ENCODE peak calls at places on chromosomes 11 and 22, in five cellular contexts. P is upper lobe of right lung; Q is heart left ventricle; G is left ventricle myocardium inferior; H is CD4-positive, CD25-positive, alpha-beta regulatory T cell. U is an unnamed sample. For H3K36me3, the result is how much of the 10 kb centered on the place peaks cover.

GRCh38 chr11:11424696-11425095 is 71.6 kb upstream of the CSNK2A3 start:
- DNase-seq in P (no peak), Q (no peak), G (no peak), H (no peak), U (no peak)

GRCh38 chr11:120512727-120513435 is 1.3 kb downstream of the GRIK4 start:
- DNase-seq in P (peak), Q (no peak), G (no peak), H (no peak), U (no peak)

GRCh38 chr11:76119779-76120178 is 86.5 kb downstream of the WNT11 start:
- DNase-seq in P (no peak), Q (no peak), G (no peak), H (no peak), U (no peak)

GRCh38 chr22:43012390-43012789 is 2.6 kb downstream of the PACSIN2 start:
- DNase-seq in P (no peak), Q (no peak), G (no peak), H (no peak), U (no peak)

GRCh38 chr22:20464096-20464614 is 26.5 kb upstream of the SCARF2 start:
- DNase-seq in P (peak), Q (no peak), G (no peak), H (peak), U (no peak)

GRCh38 chr22:49767355-49768062 is 60.2 kb downstream of the BRD1 start:
- DNase-seq in P (peak), Q (peak), G (peak), H (peak), U (peak)

GRCh38 chr11:2831826-2832717 is 53.5 kb downstream of the CDKN1C start:
- DNase-seq in P (no peak), Q (no peak), G (peak), H (no peak), U (no peak)

GRCh38 chr11:2139118-2139490 is at the start of gene IGF2:
- DNase-seq in P (no peak), Q (no peak), G (no peak), H (no peak), U (peak)

GRCh38 chr11:17580271-17580670 is 33.2 kb downstream of the OTOG start:
- DNase-seq in P (no peak), Q (no peak), G (no peak), H (no peak), U (no peak)

GRCh38 chr22:20115691-20116375 is at the start of gene RANBP1:
- DNase-seq in P (peak), Q (no peak), G (peak), H (no peak), U (no peak)

GRCh38 chr11:86449993-86450629 is 75.4 kb downstream of the CCDC81 start:
- DNase-seq in P (no peak), Q (no peak), G (no peak), H (no peak), U (no peak)

GRCh38 chr11:130850185-130850944 is 65.9 kb downstream of the SNX19 start:
- DNase-seq in P (no peak), Q (no peak), G (no peak), H (no peak), U (no peak)

DNA sequence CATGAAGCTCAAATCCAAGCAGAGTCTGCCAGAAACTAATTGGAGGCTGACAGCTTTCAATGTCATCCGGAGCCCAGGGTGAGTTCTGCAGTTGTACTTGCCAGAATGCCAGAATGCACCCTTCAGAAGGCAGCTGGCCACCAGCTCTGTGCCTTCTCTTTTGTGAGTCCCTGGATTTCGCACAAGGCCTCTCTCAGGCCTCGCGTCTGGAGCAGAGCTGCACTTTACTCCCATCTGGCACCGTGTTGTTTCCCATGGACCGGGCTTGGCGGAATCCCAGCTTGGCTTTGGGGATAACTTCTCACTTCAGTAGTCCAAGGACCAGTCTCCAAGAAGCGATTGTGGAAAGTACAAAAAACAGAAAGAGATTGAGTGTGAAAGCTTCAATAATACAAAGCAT is 451.3 kb upstream of the KIRREL3 start:
- DNase-seq in P (no peak), Q (peak), G (peak), H (no peak), U (no peak)
- H3K36me3 ChIP-seq in P (under half), Q (under half), G (under half), H (under half), U (under half)

DNA sequence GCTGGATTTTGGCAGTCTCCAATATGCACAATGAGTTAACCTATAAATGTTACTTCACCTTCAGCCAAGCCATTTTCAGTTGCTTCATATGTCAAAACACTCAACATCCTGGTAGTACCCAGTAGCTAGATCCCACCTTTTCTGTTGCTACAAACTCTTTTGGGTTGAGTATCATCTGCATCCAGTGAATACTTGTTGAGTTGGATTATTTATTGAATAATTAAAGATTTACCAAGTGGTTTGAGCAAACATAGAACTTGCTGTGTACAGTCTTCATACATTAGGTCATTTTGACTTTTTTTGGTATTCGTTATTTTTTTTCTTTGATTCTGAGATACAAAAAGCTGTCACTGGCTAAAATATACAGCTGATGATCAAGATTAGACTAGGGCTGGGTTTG is 62.6 kb downstream of the AMOTL1 start:
- DNase-seq in P (no peak), Q (no peak), G (no peak), H (no peak), U (no peak)
- H3K36me3 ChIP-seq in P (half or more), Q (under half), G (half or more), H (under half), U (half or more)

GRCh38 chr11:123800041-123800440 is 6.1 kb downstream of the OR6M1 start:
- DNase-seq in P (no peak), Q (no peak), G (no peak), H (no peak), U (peak)

GRCh38 chr11:123798079-123798478 is 8.1 kb downstream of the OR6M1 start:
- DNase-seq in P (no peak), Q (no peak), G (no peak), H (no peak), U (no peak)

GRCh38 chr11:123798513-123799252 is 7.5 kb downstream of the OR6M1 start:
- DNase-seq in P (no peak), Q (no peak), G (no peak), H (no peak), U (no peak)

GRCh38 chr11:123799438-123799837 is 6.7 kb downstream of the OR6M1 start:
- DNase-seq in P (no peak), Q (no peak), G (no peak), H (no peak), U (peak)

DNA sequence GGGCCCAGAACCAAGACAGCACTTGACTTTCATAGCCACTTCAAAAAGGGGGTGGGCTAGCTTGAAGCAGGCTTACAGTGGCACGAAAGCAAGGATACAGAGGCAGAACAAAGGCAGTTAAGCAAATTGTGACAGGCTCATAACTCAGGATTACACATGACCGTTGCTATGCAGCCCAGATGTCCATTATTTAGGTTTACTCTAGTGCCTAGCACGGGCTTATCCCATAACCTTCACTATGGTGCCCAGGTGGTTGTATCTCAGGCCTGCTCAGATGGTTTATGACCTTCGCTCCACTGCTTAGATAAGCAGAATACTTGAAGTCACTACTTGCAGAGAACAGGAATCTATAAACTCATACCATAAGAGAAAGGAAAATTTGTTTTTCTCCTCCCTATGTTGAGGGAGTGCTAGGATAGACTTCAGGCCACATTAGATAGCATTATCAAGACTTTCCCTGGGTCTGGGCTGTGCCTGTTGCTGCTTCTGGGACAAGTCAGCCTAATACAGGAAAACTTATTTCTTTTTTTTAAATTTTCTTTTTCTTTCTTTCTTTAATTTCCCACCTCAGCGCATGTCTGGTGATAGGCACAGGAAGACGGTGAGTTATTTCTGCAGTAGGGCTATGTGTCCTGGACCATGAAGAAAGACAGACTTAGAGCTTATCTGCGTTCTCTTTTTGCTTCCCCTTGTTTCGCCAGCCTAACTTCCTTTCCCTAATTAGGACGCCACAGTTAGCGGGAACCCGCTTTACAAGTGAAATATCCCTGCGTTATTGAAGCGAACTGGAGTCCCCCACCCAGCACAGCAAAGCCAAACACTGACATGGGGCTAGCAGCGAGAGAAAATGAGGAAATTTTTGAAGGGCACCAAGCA is 8.8 kb downstream of the OR6M1 start:
- DNase-seq in P (no peak), Q (no peak), G (no peak), H (no peak), U (no peak)
- H3K36me3 ChIP-seq in P (under half), Q (under half), G (under half), H (under half), U (under half)

DNA sequence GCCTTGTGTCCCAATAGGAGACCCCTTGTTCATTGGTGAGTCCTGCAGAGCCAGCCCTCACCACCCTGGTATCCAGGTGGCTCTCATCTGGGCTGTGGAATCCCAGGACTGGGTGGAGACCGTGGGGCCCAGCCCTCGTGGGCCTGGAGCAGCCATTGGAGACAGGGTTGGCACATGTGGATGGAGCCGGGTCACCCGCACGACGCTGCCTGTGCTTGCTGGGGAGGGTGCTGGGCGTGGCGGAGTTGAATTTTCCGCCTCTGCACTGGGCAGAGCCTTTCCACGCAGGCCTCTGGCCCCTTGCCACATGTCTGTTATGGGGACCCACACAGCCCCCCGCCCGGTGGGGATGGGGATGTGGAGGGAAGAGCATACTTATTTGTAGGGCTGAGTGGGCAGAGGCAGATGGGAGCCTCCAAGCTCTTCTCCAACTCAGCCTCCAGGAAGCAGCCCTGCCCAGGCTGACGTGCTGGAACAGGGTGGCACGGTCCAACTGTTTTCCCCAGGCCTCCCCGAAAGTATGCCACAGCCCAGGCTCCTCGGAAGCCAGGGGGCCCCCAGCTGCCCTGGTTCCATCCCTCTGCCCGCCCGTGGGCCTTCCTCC is 12.6 kb downstream of the GRAMD4 start:
- DNase-seq in P (no peak), Q (no peak), G (no peak), H (no peak), U (no peak)
- H3K36me3 ChIP-seq in P (under half), Q (under half), G (under half), H (under half), U (under half)

GRCh38 chr22:33844273-33844672 is 76.0 kb downstream of the LARGE1 start:
- DNase-seq in P (no peak), Q (no peak), G (no peak), H (no peak), U (no peak)
- H3K36me3 ChIP-seq in P (under half), Q (under half), G (under half), H (under half), U (under half)

DNA sequence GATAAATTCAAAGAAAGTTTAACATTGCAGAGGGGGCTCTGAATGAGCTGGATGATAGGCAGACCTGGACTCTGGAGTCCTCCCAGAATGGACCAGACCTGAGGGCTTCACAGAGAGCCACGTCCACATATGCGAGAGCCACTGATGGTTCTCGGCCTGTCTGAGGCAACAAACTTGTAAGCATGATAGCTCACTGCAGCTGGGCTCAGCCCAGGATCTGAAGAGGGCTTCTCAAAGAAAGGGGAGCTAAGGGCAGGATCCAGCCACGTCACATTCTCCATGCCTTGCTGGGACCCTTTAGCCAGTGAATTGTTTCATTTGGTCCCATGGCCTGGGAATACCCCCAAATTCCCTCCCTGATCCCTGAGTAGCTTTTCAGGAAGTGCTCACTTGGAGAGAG is 98.9 kb downstream of the ATXN10 start:
- DNase-seq in P (no peak), Q (no peak), G (no peak), H (no peak), U (no peak)
- H3K36me3 ChIP-seq in P (under half), Q (under half), G (under half), H (under half), U (under half)

DNA sequence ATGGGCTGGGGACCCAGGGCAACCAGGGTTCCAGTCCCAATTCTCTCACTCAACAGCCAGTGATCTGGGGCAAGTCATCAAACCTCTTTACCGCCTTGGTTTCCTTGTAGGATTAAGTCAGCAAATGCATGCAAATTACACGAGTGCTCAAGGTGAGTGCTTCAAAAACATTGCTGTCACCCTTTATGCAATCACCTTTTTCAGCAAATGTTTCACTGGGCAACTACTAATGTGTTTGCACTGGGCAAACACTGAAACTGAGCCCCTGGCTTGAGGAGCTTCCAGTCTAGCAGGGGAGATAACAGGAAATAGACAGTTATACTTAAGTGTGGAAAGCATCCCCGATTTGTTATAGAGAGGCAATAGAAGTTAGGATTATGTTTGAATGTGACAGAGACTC is 37.7 kb upstream of the DMC1 start:
- DNase-seq in P (no peak), Q (no peak), G (no peak), H (no peak), U (no peak)
- H3K36me3 ChIP-seq in P (under half), Q (under half), G (under half), H (under half), U (under half)

DNA sequence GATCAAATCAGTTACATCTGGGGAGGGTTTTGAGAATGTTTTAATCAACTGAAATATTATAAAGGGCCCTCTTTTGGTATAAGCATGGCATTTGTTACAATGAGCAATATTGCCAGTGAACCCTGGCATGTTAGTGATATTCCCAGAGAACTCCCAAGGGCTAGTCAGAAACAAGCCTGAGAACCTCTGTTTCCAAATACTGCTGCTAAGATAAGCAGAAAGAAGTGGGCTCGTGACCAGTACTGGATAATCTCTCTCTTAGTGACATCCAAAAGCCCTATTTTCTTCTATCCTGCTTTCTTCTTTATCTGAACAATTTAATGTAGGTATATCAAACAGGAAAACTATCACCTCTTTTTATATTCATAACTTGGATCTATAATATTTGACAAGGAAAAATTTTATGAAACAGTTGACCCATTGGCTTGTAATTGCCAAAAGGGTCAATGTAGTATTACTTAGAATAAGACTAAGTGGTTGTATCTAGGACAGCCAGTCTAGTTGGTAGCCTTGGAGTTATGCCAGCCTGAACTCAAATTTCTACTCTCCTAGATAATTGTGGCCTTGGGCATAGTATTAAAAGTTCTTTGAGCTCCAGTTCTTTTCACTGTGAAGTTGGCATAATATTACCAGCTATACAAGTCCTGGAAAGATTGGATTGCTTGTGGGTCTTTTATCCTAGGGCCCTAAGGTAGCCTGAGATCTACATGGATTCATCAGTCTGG is 15.7 kb downstream of the CAT start:
- DNase-seq in P (no peak), Q (no peak), G (no peak), H (no peak), U (no peak)
- H3K36me3 ChIP-seq in P (half or more), Q (under half), G (half or more), H (half or more), U (under half)

GRCh38 chr11:33329705-33330329 is 72.6 kb downstream of the HIPK3 start:
- DNase-seq in P (no peak), Q (peak), G (no peak), H (peak), U (peak)
- H3K36me3 ChIP-seq in P (under half), Q (under half), G (under half), H (under half), U (under half)